ENCODE peak calls at places on chromosomes 11 and 22, in six cellular contexts. U is HFFc6, X is colonic mucosa, B is coronary artery, M is psoas muscle, O is heart left ventricle. L is an unnamed sample.

GRCh38 chr11:64035581-64035980 is at the start of gene FLRT1:
- DNase-seq in U (no peak), X (no peak), B (no peak), M (no peak), O (no peak), L (no peak)

GRCh38 chr11:62770778-62771143 is 435 bp upstream of the TAF6L start:
- DNase-seq in U (no peak), X (peak), B (no peak), M (peak), O (no peak), L (no peak)

GRCh38 chr11:57205046-57205671 is 23.4 kb downstream of the LRRC55 start:
- DNase-seq in U (peak), X (no peak), B (no peak), M (peak), O (no peak), L (no peak)

GRCh38 chr11:9922806-9923205 is 258.9 kb downstream of the SWAP70 start:
- DNase-seq in U (no peak), X (no peak), B (no peak), M (no peak), O (no peak), L (no peak)

GRCh38 chr22:41048791-41049717 is 43.3 kb upstream of the EP300 start:
- DNase-seq in U (peak), X (peak), B (peak), M (peak), O (peak), L (peak)

GRCh38 chr11:17257200-17257599 is 19.3 kb upstream of the NUCB2 start:
- DNase-seq in U (peak), X (no peak), B (no peak), M (no peak), O (no peak), L (no peak)

GRCh38 chr11:86672007-86672621 is at the start of gene ME3:
- DNase-seq in U (peak), X (peak), B (peak), M (peak), O (peak), L (peak)

GRCh38 chr22:49112661-49113626 is 714.7 kb downstream of the BRD1 start:
- DNase-seq in U (no peak), X (no peak), B (no peak), M (no peak), O (no peak), L (no peak)

GRCh38 chr11:97683733-97684132 is 1293.9 kb downstream of the JRKL start:
- DNase-seq in U (no peak), X (no peak), B (no peak), M (no peak), O (no peak), L (no peak)

GRCh38 chr11:35243774-35244173 is 104.8 kb downstream of the CD44 start:
- DNase-seq in U (no peak), X (no peak), B (no peak), M (no peak), O (no peak), L (no peak)

GRCh38 chr11:63880031-63880841 is 36.7 kb downstream of the RCOR2 start:
- DNase-seq in U (peak), X (no peak), B (no peak), M (no peak), O (no peak), L (no peak)

GRCh38 chr22:37571992-37572373 is 7.9 kb downstream of the LGALS2 start:
- DNase-seq in U (no peak), X (no peak), B (no peak), M (no peak), O (no peak), L (no peak)

GRCh38 chr11:35619030-35619753 is 932 bp downstream of the FJX1 start:
- DNase-seq in U (peak), X (peak), B (no peak), M (peak), O (peak), L (no peak)

GRCh38 chr11:8810331-8811301 is 100.4 kb upstream of the AKIP1 start:
- DNase-seq in U (peak), X (peak), B (peak), M (peak), O (peak), L (no peak)

GRCh38 chr11:81869337-81870065 is 864.2 kb downstream of the FAM181B start:
- DNase-seq in U (no peak), X (peak), B (no peak), M (no peak), O (no peak), L (no peak)

GRCh38 chr22:21032843-21033688 is 705 bp upstream of the SLC7A4 start:
- DNase-seq in U (no peak), X (no peak), B (no peak), M (no peak), O (no peak), L (no peak)

GRCh38 chr11:120215634-120216033 is 4.8 kb downstream of the OAF start:
- DNase-seq in U (peak), X (no peak), B (no peak), M (no peak), O (peak), L (no peak)

GRCh38 chr11:126361400-126361799 is 5.9 kb downstream of the ST3GAL4 start:
- DNase-seq in U (no peak), X (no peak), B (no peak), M (no peak), O (no peak), L (peak)

GRCh38 chr11:126360049-126360446 is 4.6 kb downstream of the ST3GAL4 start:
- DNase-seq in U (no peak), X (no peak), B (no peak), M (no peak), O (no peak), L (no peak)

GRCh38 chr11:126358763-126359160 is 3.3 kb downstream of the ST3GAL4 start:
- DNase-seq in U (no peak), X (no peak), B (no peak), M (no peak), O (no peak), L (peak)

GRCh38 chr11:126357969-126358762 is 2.7 kb downstream of the ST3GAL4 start:
- DNase-seq in U (no peak), X (no peak), B (no peak), M (no peak), O (no peak), L (no peak)

GRCh38 chr11:126359431-126360048 is 4.1 kb downstream of the ST3GAL4 start:
- DNase-seq in U (no peak), X (peak), B (no peak), M (peak), O (peak), L (peak)
- TF ChIP-seq CTCF in U (peak), X (no peak), B (no peak), M (no peak), O (no peak), L (no peak)

GRCh38 chr11:124640660-124641059 is 18.0 kb downstream of the TBRG1 start:
- DNase-seq in U (no peak), X (no peak), B (no peak), M (no peak), O (no peak), L (no peak)
- TF ChIP-seq CTCF in U (no peak), X (no peak), B (no peak), M (no peak), O (no peak), L (no peak)

GRCh38 chr22:34475886-34476285 is 555.6 kb upstream of the LARGE1 start:
- DNase-seq in U (no peak), X (no peak), B (no peak), M (no peak), O (no peak), L (no peak)
- TF ChIP-seq CTCF in U (no peak), X (no peak), B (no peak), M (no peak), O (no peak), L (no peak)

GRCh38 chr22:47837703-47838102 is 1075.3 kb downstream of the TBC1D22A start:
- DNase-seq in U (peak), X (no peak), B (peak), M (no peak), O (no peak), L (no peak)
- TF ChIP-seq CTCF in U (peak), X (peak), B (no peak), M (no peak), O (no peak), L (no peak)

GRCh38 chr11:93775289-93775688 is 8.8 kb upstream of the MED17 start:
- DNase-seq in U (no peak), X (no peak), B (no peak), M (no peak), O (no peak), L (no peak)
- TF ChIP-seq CTCF in U (peak), X (no peak), B (no peak), M (no peak), O (no peak), L (peak)

DNA sequence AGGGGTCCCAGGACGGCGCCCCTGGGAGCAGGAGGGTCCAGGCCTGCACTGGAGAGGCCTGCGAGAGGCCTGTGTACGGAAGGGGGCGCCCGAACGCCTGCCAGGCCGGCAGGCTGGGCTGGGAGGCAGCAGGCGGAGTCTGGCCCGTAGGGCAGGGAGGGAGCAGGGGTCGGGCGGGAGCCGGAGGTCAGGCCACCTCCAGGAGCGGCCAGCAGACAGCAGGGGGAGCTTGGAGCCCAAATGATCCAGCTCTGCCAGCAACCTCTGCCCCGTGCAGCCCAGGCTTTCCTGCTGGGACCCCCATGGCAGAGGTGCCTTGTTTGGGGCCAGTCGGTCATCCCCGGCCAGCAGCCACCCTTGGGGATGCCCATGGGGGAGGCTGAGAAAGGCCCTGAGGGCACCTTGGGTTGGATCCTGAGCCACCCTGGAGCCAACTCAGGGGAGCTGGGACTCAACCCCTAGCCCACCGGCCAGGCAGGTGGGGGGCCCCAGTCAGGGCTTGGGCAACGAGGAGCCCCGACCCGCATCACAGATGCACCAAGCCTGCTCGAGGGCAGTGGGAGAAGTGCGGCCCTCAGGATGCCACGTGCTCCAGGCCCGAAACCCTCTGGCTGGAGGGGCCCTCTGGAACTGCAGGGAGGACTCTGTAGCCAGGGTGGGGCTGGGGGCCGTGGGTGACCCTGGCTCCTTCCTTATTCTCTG is 9.6 kb upstream of the SYT8 start:
- DNase-seq in U (no peak), X (peak), B (no peak), M (peak), O (no peak), L (no peak)
- TF ChIP-seq CTCF in U (peak), X (peak), B (no peak), M (peak), O (peak), L (peak)

L was measured in CD14-positive monocyte.